ENCODE peak calls at places on chromosomes 7 and 10, in ten cellular contexts. One of them, this sample, is unnamed.

GRCh38 chr7:7321681-7322080 is 139.3 kb downstream of the C1GALT1 start:
- DNase-seq in left ventricle myocardium inferior: no peak
- DNase-seq in A673: no peak
- DNase-seq in fibroblast of pulmonary artery: peak; percentile 4
- DNase-seq in GM12865: peak; percentile 90
- DNase-seq in GM06990: peak; percentile 22
- DNase-seq in heart left ventricle: no peak
- DNase-seq in epithelial cell of esophagus: peak; percentile 91
- DNase-seq in fibroblast of mammary gland: no peak
- DNase-seq in choroid plexus epithelial cell: no peak
- DNase-seq in this sample: peak; percentile 54

GRCh38 chr10:13902868-13903267 is 316.1 kb downstream of the PRPF18 start:
- DNase-seq in A673: no peak
- DNase-seq in heart left ventricle: no peak
- DNase-seq in fibroblast of pulmonary artery: no peak
- DNase-seq in GM06990: no peak
- DNase-seq in left ventricle myocardium inferior: no peak
- DNase-seq in choroid plexus epithelial cell: no peak
- DNase-seq in GM12865: no peak
- DNase-seq in fibroblast of mammary gland: no peak
- DNase-seq in epithelial cell of esophagus: no peak
- DNase-seq in this sample: no peak

GRCh38 chr10:62025901-62026879 is 124.7 kb downstream of the ARID5B start:
- DNase-seq in heart left ventricle: no peak
- DNase-seq in GM12865: peak; percentile 25
- DNase-seq in epithelial cell of esophagus: peak; percentile 92
- DNase-seq in GM06990: no peak
- DNase-seq in fibroblast of pulmonary artery: peak; percentile 37
- DNase-seq in left ventricle myocardium inferior: no peak
- DNase-seq in fibroblast of mammary gland: peak; percentile 91
- DNase-seq in A673: no peak
- DNase-seq in choroid plexus epithelial cell: no peak
- DNase-seq in this sample: no peak

GRCh38 chr7:25965405-25966123 is 186.4 kb upstream of the NFE2L3 start:
- DNase-seq in GM06990: no peak
- DNase-seq in A673: no peak
- DNase-seq in left ventricle myocardium inferior: no peak
- DNase-seq in epithelial cell of esophagus: peak; percentile 60
- DNase-seq in fibroblast of pulmonary artery: peak; percentile 8
- DNase-seq in GM12865: peak; percentile 40
- DNase-seq in heart left ventricle: no peak
- DNase-seq in fibroblast of mammary gland: peak; percentile 44
- DNase-seq in choroid plexus epithelial cell: peak; percentile 5
- DNase-seq in this sample: no peak

GRCh38 chr7:70634610-70635068 is 497.3 kb upstream of the GALNT17 start:
- DNase-seq in fibroblast of pulmonary artery: no peak
- DNase-seq in A673: peak; percentile 7
- DNase-seq in GM12865: no peak
- DNase-seq in choroid plexus epithelial cell: peak; percentile 78
- DNase-seq in fibroblast of mammary gland: peak; percentile 94
- DNase-seq in left ventricle myocardium inferior: no peak
- DNase-seq in GM06990: no peak
- DNase-seq in epithelial cell of esophagus: peak; percentile 19
- DNase-seq in heart left ventricle: no peak
- DNase-seq in this sample: no peak

GRCh38 chr7:131524116-131524515 is 32.3 kb downstream of the PODXL start:
- DNase-seq in A673: no peak
- DNase-seq in GM06990: no peak
- DNase-seq in left ventricle myocardium inferior: no peak
- DNase-seq in fibroblast of mammary gland: no peak
- DNase-seq in epithelial cell of esophagus: no peak
- DNase-seq in choroid plexus epithelial cell: no peak
- DNase-seq in GM12865: no peak
- DNase-seq in fibroblast of pulmonary artery: no peak
- DNase-seq in heart left ventricle: no peak
- DNase-seq in this sample: no peak

GRCh38 chr10:481636-482035 is 207.8 kb downstream of the DIP2C start:
- DNase-seq in left ventricle myocardium inferior: no peak
- DNase-seq in A673: no peak
- DNase-seq in GM06990: no peak
- DNase-seq in epithelial cell of esophagus: no peak
- DNase-seq in fibroblast of mammary gland: no peak
- DNase-seq in GM12865: no peak
- DNase-seq in heart left ventricle: no peak
- DNase-seq in fibroblast of pulmonary artery: no peak
- DNase-seq in choroid plexus epithelial cell: no peak
- DNase-seq in this sample: no peak

GRCh38 chr10:12238821-12239220 is 42.8 kb downstream of the CDC123 start:
- DNase-seq in A673: no peak
- DNase-seq in fibroblast of pulmonary artery: no peak
- DNase-seq in GM06990: no peak
- DNase-seq in GM12865: no peak
- DNase-seq in fibroblast of mammary gland: no peak
- DNase-seq in epithelial cell of esophagus: no peak
- DNase-seq in heart left ventricle: no peak
- DNase-seq in left ventricle myocardium inferior: no peak
- DNase-seq in choroid plexus epithelial cell: no peak
- DNase-seq in this sample: no peak

GRCh38 chr7:68014031-68014774 is 1017.6 kb downstream of the TYW1 start:
- DNase-seq in fibroblast of mammary gland: no peak
- DNase-seq in epithelial cell of esophagus: no peak
- DNase-seq in GM06990: no peak
- DNase-seq in fibroblast of pulmonary artery: no peak
- DNase-seq in heart left ventricle: no peak
- DNase-seq in A673: no peak
- DNase-seq in left ventricle myocardium inferior: no peak
- DNase-seq in GM12865: no peak
- DNase-seq in choroid plexus epithelial cell: no peak
- DNase-seq in this sample: no peak

GRCh38 chr10:125116652-125117310 is 43.6 kb downstream of the CTBP2 start:
- DNase-seq in choroid plexus epithelial cell: no peak
- DNase-seq in epithelial cell of esophagus: no peak
- DNase-seq in GM12865: no peak
- DNase-seq in fibroblast of pulmonary artery: no peak
- DNase-seq in left ventricle myocardium inferior: no peak
- DNase-seq in A673: no peak
- DNase-seq in GM06990: no peak
- DNase-seq in heart left ventricle: no peak
- DNase-seq in fibroblast of mammary gland: no peak
- DNase-seq in this sample: no peak

GRCh38 chr10:93601774-93602162 is 733 bp upstream of the RBP4 start:
- DNase-seq in left ventricle myocardium inferior: no peak
- DNase-seq in A673: no peak
- DNase-seq in epithelial cell of esophagus: no peak
- DNase-seq in fibroblast of pulmonary artery: no peak
- DNase-seq in choroid plexus epithelial cell: no peak
- DNase-seq in fibroblast of mammary gland: no peak
- DNase-seq in GM12865: no peak
- DNase-seq in heart left ventricle: no peak
- DNase-seq in GM06990: no peak
- DNase-seq in this sample: no peak

GRCh38 chr7:68770649-68771048 is 827.6 kb upstream of the AUTS2 start:
- DNase-seq in choroid plexus epithelial cell: no peak
- DNase-seq in heart left ventricle: peak; percentile 48
- DNase-seq in fibroblast of pulmonary artery: no peak
- DNase-seq in GM12865: no peak
- DNase-seq in GM06990: no peak
- DNase-seq in left ventricle myocardium inferior: peak; percentile 69
- DNase-seq in A673: peak; percentile 50
- DNase-seq in fibroblast of mammary gland: no peak
- DNase-seq in epithelial cell of esophagus: no peak
- DNase-seq in this sample: no peak

GRCh38 chr7:23472974-23473847 is 2.9 kb upstream of the IGF2BP3 start:
- DNase-seq in left ventricle myocardium inferior: no peak
- DNase-seq in GM12865: no peak
- DNase-seq in fibroblast of pulmonary artery: no peak
- DNase-seq in choroid plexus epithelial cell: peak; percentile 31
- DNase-seq in GM06990: peak; percentile 59
- DNase-seq in epithelial cell of esophagus: no peak
- DNase-seq in heart left ventricle: no peak
- DNase-seq in fibroblast of mammary gland: no peak
- DNase-seq in A673: peak; percentile 43
- DNase-seq in this sample: no peak

GRCh38 chr7:131010714-131011436 is 276.9 kb upstream of the KLF14 start:
- DNase-seq in heart left ventricle: no peak
- DNase-seq in epithelial cell of esophagus: peak; percentile 57
- DNase-seq in GM12865: peak; percentile 71
- DNase-seq in A673: no peak
- DNase-seq in GM06990: no peak
- DNase-seq in fibroblast of pulmonary artery: peak; percentile 70
- DNase-seq in choroid plexus epithelial cell: peak; percentile 53
- DNase-seq in fibroblast of mammary gland: peak; percentile 73
- DNase-seq in left ventricle myocardium inferior: no peak
- DNase-seq in this sample: peak; percentile 47

GRCh38 chr10:119652361-119652760 is 1.2 kb downstream of the BAG3 start:
- DNase-seq in heart left ventricle: no peak
- DNase-seq in fibroblast of mammary gland: peak; percentile 78
- DNase-seq in GM06990: no peak
- DNase-seq in epithelial cell of esophagus: peak; percentile 72
- DNase-seq in choroid plexus epithelial cell: peak; percentile 80
- DNase-seq in fibroblast of pulmonary artery: peak; percentile 73
- DNase-seq in A673: peak; percentile 81
- DNase-seq in left ventricle myocardium inferior: no peak
- DNase-seq in GM12865: peak; percentile 42
- DNase-seq in this sample: peak; percentile 70
- TF ChIP-seq CTCF in heart left ventricle: no peak
- TF ChIP-seq CTCF in fibroblast of mammary gland: peak; percentile 42
- TF ChIP-seq CTCF in GM06990: peak; percentile 17
- TF ChIP-seq CTCF in epithelial cell of esophagus: peak; percentile 43
- TF ChIP-seq CTCF in choroid plexus epithelial cell: peak; percentile 35
- TF ChIP-seq CTCF in fibroblast of pulmonary artery: peak; percentile 45
- TF ChIP-seq CTCF in A673: peak; percentile 61
- TF ChIP-seq CTCF in left ventricle myocardium inferior: peak; percentile 33
- TF ChIP-seq CTCF in GM12865: no peak
- TF ChIP-seq CTCF in this sample: no peak

GRCh38 chr7:43496596-43496995 is 86.3 kb upstream of the STK17A start:
- DNase-seq in GM06990: no peak
- DNase-seq in fibroblast of mammary gland: no peak
- DNase-seq in fibroblast of pulmonary artery: no peak
- DNase-seq in A673: no peak
- DNase-seq in epithelial cell of esophagus: no peak
- DNase-seq in choroid plexus epithelial cell: no peak
- DNase-seq in heart left ventricle: no peak
- DNase-seq in left ventricle myocardium inferior: no peak
- DNase-seq in GM12865: no peak
- DNase-seq in this sample: no peak
- TF ChIP-seq CTCF in GM06990: no peak
- TF ChIP-seq CTCF in fibroblast of mammary gland: no peak
- TF ChIP-seq CTCF in fibroblast of pulmonary artery: no peak
- TF ChIP-seq CTCF in A673: no peak
- TF ChIP-seq CTCF in epithelial cell of esophagus: no peak
- TF ChIP-seq CTCF in choroid plexus epithelial cell: no peak
- TF ChIP-seq CTCF in heart left ventricle: no peak
- TF ChIP-seq CTCF in left ventricle myocardium inferior: no peak
- TF ChIP-seq CTCF in GM12865: no peak
- TF ChIP-seq CTCF in this sample: no peak

GRCh38 chr10:123240250-123240649 is 86.0 kb downstream of the BUB3 start:
- DNase-seq in heart left ventricle: no peak
- DNase-seq in GM06990: no peak
- DNase-seq in GM12865: no peak
- DNase-seq in epithelial cell of esophagus: no peak
- DNase-seq in fibroblast of mammary gland: no peak
- DNase-seq in choroid plexus epithelial cell: no peak
- DNase-seq in left ventricle myocardium inferior: no peak
- DNase-seq in fibroblast of pulmonary artery: no peak
- DNase-seq in A673: no peak
- DNase-seq in this sample: no peak

GRCh38 chr10:123241391-123242141 is 87.4 kb downstream of the BUB3 start:
- DNase-seq in fibroblast of mammary gland: no peak
- DNase-seq in choroid plexus epithelial cell: no peak
- DNase-seq in GM06990: no peak
- DNase-seq in A673: no peak
- DNase-seq in heart left ventricle: no peak
- DNase-seq in left ventricle myocardium inferior: no peak
- DNase-seq in fibroblast of pulmonary artery: peak; percentile 7
- DNase-seq in GM12865: peak; percentile 57
- DNase-seq in epithelial cell of esophagus: no peak
- DNase-seq in this sample: peak; percentile 23

GRCh38 chr10:123240776-123241175 is 86.6 kb downstream of the BUB3 start:
- DNase-seq in epithelial cell of esophagus: no peak
- DNase-seq in fibroblast of pulmonary artery: no peak
- DNase-seq in fibroblast of mammary gland: no peak
- DNase-seq in heart left ventricle: no peak
- DNase-seq in choroid plexus epithelial cell: no peak
- DNase-seq in GM06990: no peak
- DNase-seq in left ventricle myocardium inferior: no peak
- DNase-seq in A673: no peak
- DNase-seq in GM12865: no peak
- DNase-seq in this sample: no peak

DNA sequence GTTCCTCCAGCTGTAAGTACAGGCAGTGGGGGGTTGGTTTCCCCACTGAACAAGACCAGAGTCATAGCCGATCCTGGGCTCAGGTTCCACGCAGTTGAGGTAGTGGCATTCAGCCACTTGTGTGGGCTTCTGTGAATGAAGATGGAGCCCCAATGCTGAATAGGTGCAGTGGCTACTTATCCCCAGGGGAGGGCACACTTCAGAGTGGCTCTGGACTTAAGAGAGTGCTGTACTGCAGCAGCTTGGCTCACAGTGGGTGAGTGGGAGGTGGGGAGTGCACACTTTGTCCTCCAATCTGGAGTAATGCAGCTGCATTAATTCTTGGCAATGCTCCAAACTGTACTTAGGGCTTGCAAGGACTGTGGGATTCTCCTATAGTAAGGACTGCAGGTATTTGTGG is 81.9 kb downstream of the BUB3 start:
- DNase-seq in GM12865: peak; percentile 60
- DNase-seq in left ventricle myocardium inferior: no peak
- DNase-seq in heart left ventricle: no peak
- DNase-seq in choroid plexus epithelial cell: peak; percentile 7
- DNase-seq in fibroblast of mammary gland: no peak
- DNase-seq in fibroblast of pulmonary artery: peak; percentile 13
- DNase-seq in A673: peak; percentile 33
- DNase-seq in GM06990: peak; percentile 16
- DNase-seq in epithelial cell of esophagus: no peak
- DNase-seq in this sample: no peak
- TF ChIP-seq CTCF in GM12865: peak; percentile 37
- TF ChIP-seq CTCF in left ventricle myocardium inferior: no peak
- TF ChIP-seq CTCF in heart left ventricle: no peak
- TF ChIP-seq CTCF in choroid plexus epithelial cell: no peak
- TF ChIP-seq CTCF in fibroblast of mammary gland: no peak
- TF ChIP-seq CTCF in fibroblast of pulmonary artery: no peak
- TF ChIP-seq CTCF in A673: no peak
- TF ChIP-seq CTCF in GM06990: peak; percentile 27
- TF ChIP-seq CTCF in epithelial cell of esophagus: no peak
- TF ChIP-seq CTCF in this sample: no peak

GRCh38 chr10:33638891-33639290 is 304.4 kb upstream of the NRP1 start:
- DNase-seq in choroid plexus epithelial cell: no peak
- DNase-seq in epithelial cell of esophagus: peak; percentile 53
- DNase-seq in GM12865: no peak
- DNase-seq in left ventricle myocardium inferior: no peak
- DNase-seq in fibroblast of pulmonary artery: no peak
- DNase-seq in heart left ventricle: no peak
- DNase-seq in A673: no peak
- DNase-seq in fibroblast of mammary gland: no peak
- DNase-seq in GM06990: no peak
- DNase-seq in this sample: no peak
- TF ChIP-seq CTCF in choroid plexus epithelial cell: no peak
- TF ChIP-seq CTCF in epithelial cell of esophagus: no peak
- TF ChIP-seq CTCF in GM12865: no peak
- TF ChIP-seq CTCF in left ventricle myocardium inferior: no peak
- TF ChIP-seq CTCF in fibroblast of pulmonary artery: no peak
- TF ChIP-seq CTCF in heart left ventricle: no peak
- TF ChIP-seq CTCF in A673: no peak
- TF ChIP-seq CTCF in fibroblast of mammary gland: no peak
- TF ChIP-seq CTCF in GM06990: no peak
- TF ChIP-seq CTCF in this sample: no peak

GRCh38 chr7:86667732-86668131 is 24.0 kb downstream of the GRM3 start:
- DNase-seq in A673: no peak
- DNase-seq in epithelial cell of esophagus: no peak
- DNase-seq in fibroblast of mammary gland: no peak
- DNase-seq in GM06990: no peak
- DNase-seq in heart left ventricle: no peak
- DNase-seq in left ventricle myocardium inferior: no peak
- DNase-seq in fibroblast of pulmonary artery: no peak
- DNase-seq in choroid plexus epithelial cell: no peak
- DNase-seq in GM12865: peak; percentile 14
- DNase-seq in this sample: peak; percentile 22
- TF ChIP-seq CTCF in A673: no peak
- TF ChIP-seq CTCF in epithelial cell of esophagus: no peak
- TF ChIP-seq CTCF in fibroblast of mammary gland: no peak
- TF ChIP-seq CTCF in GM06990: peak; percentile 33
- TF ChIP-seq CTCF in heart left ventricle: no peak
- TF ChIP-seq CTCF in left ventricle myocardium inferior: no peak
- TF ChIP-seq CTCF in fibroblast of pulmonary artery: no peak
- TF ChIP-seq CTCF in choroid plexus epithelial cell: no peak
- TF ChIP-seq CTCF in GM12865: no peak
- TF ChIP-seq CTCF in this sample: peak; percentile 29